ENCODE peak calls at places on chromosomes 4 and X, in seven cellular contexts. One of them, this sample, is unnamed.

GRCh38 chr4:142909908-142910307 is 63.8 kb upstream of the INPP4B start:
- DNase-seq in T follicular helper cell: no peak
- DNase-seq in CD8-positive, alpha-beta memory T cell: no peak
- DNase-seq in NCI-H1105: no peak
- DNase-seq in SW 1271: no peak
- DNase-seq in left cardiac atrium: no peak
- DNase-seq in cardiac septum: no peak
- DNase-seq in this sample: no peak

GRCh38 chr4:13178621-13179020 is 305.5 kb downstream of the RAB28 start:
- DNase-seq in T follicular helper cell: no peak
- DNase-seq in CD8-positive, alpha-beta memory T cell: no peak
- DNase-seq in NCI-H1105: no peak
- DNase-seq in SW 1271: no peak
- DNase-seq in left cardiac atrium: no peak
- DNase-seq in cardiac septum: no peak
- DNase-seq in this sample: no peak

GRCh38 chr4:184534511-184535391 is 60.4 kb upstream of the IRF2 start:
- DNase-seq in T follicular helper cell: no peak
- DNase-seq in CD8-positive, alpha-beta memory T cell: peak
- DNase-seq in NCI-H1105: no peak
- DNase-seq in SW 1271: no peak
- DNase-seq in left cardiac atrium: no peak
- DNase-seq in cardiac septum: no peak
- DNase-seq in this sample: no peak

GRCh38 chrX:153769158-153769864 is 5.3 kb downstream of the PLXNB3 start:
- DNase-seq in T follicular helper cell: no peak
- DNase-seq in CD8-positive, alpha-beta memory T cell: no peak
- DNase-seq in NCI-H1105: no peak
- DNase-seq in SW 1271: no peak
- DNase-seq in left cardiac atrium: no peak
- DNase-seq in cardiac septum: no peak
- DNase-seq in this sample: no peak

GRCh38 chr4:119286377-119287002 is 35.4 kb downstream of the FABP2 start:
- DNase-seq in T follicular helper cell: peak
- DNase-seq in CD8-positive, alpha-beta memory T cell: peak
- DNase-seq in NCI-H1105: no peak
- DNase-seq in SW 1271: no peak
- DNase-seq in left cardiac atrium: no peak
- DNase-seq in cardiac septum: no peak
- DNase-seq in this sample: no peak

GRCh38 chr4:39169426-39169825 is 12.9 kb upstream of the WDR19 start:
- DNase-seq in T follicular helper cell: no peak
- DNase-seq in CD8-positive, alpha-beta memory T cell: no peak
- DNase-seq in NCI-H1105: no peak
- DNase-seq in SW 1271: no peak
- DNase-seq in left cardiac atrium: no peak
- DNase-seq in cardiac septum: no peak
- DNase-seq in this sample: no peak

GRCh38 chrX:94256396-94256795 is 582.4 kb downstream of the FAM133A start:
- DNase-seq in T follicular helper cell: no peak
- DNase-seq in CD8-positive, alpha-beta memory T cell: no peak
- DNase-seq in NCI-H1105: no peak
- DNase-seq in SW 1271: no peak
- DNase-seq in left cardiac atrium: no peak
- DNase-seq in cardiac septum: no peak
- DNase-seq in this sample: no peak

GRCh38 chr4:87235020-87235671 is 14.7 kb upstream of the KLHL8 start:
- DNase-seq in T follicular helper cell: no peak
- DNase-seq in CD8-positive, alpha-beta memory T cell: no peak
- DNase-seq in NCI-H1105: no peak
- DNase-seq in SW 1271: no peak
- DNase-seq in left cardiac atrium: no peak
- DNase-seq in cardiac septum: no peak
- DNase-seq in this sample: no peak

This sample was measured in retina.